ENCODE peak calls at places on chromosomes 6 and 20, in four cellular contexts. B is NCI-H460, T is NCI-H1417, E is tibial nerve. S is an unnamed sample.
A peak's percentile ranks its signal among the peaks of the same experiment; 100 is the strongest.

GRCh38 chr20:1809121-1809520 is 86.1 kb upstream of the SIRPA start:
- DNase-seq in B (no peak), T (no peak), E (no peak), S (peak; percentile 81)

GRCh38 chr6:108497883-108498282 is 62.8 kb upstream of the FOXO3 start:
- DNase-seq in B (peak; percentile 24), E (no peak), T (peak; percentile 5), S (peak; percentile 45)

GRCh38 chr20:56554869-56555268 is 21.8 kb downstream of the FAM209B start:
- DNase-seq in B (peak; percentile 41), E (peak; percentile 23), T (peak; percentile 21), S (peak; percentile 77)

GRCh38 chr6:164144316-164144715 is 729.8 kb downstream of the QKI start:
- DNase-seq in B (no peak), T (no peak), E (no peak), S (no peak)

GRCh38 chr6:25111782-25112181 is 167.4 kb upstream of the CARMIL1 start:
- DNase-seq in B (no peak), E (no peak), T (no peak), S (no peak)

GRCh38 chr20:52420805-52421204 is 229.2 kb upstream of the ZFP64 start:
- DNase-seq in E (no peak), T (no peak), B (no peak), S (no peak)

GRCh38 chr6:57250348-57250747 is 28.2 kb upstream of the RAB23 start:
- DNase-seq in T (no peak), E (no peak), B (no peak), S (no peak)

GRCh38 chr6:156731436-156731835 is 45.7 kb upstream of the ARID1B start:
- DNase-seq in B (no peak), T (peak; percentile 86), E (no peak), S (peak; percentile 12)

GRCh38 chr6:10584607-10585006 is 63.5 kb downstream of the GCNT2 start:
- DNase-seq in B (no peak), T (no peak), E (no peak), S (no peak)

GRCh38 chr6:42390228-42390934 is 61.3 kb downstream of the TRERF1 start:
- DNase-seq in T (no peak), E (no peak), B (no peak), S (no peak)

GRCh38 chr20:45269754-45270270 is 15.4 kb upstream of the SLPI start:
- DNase-seq in T (no peak), B (no peak), E (no peak), S (no peak)

GRCh38 chr6:152091851-152092341 is 284.4 kb downstream of the ESR1 start:
- DNase-seq in E (no peak), T (no peak), B (no peak), S (no peak)

GRCh38 chr6:6915813-6916547 is 191.8 kb upstream of the RREB1 start:
- DNase-seq in T (no peak), B (no peak), E (peak; percentile 86), S (no peak)

GRCh38 chr6:34315256-34315655 is 66.5 kb upstream of the SMIM29 start:
- DNase-seq in B (no peak), T (no peak), E (no peak), S (no peak)

GRCh38 chr6:157314705-157315321 is 8.5 kb downstream of the TMEM242 start:
- DNase-seq in T (no peak), B (peak; percentile 56), E (peak; percentile 40), S (peak; percentile 60)

GRCh38 chr20:2519115-2519815 is 10.6 kb upstream of the ZNF343 start:
- DNase-seq in B (no peak), E (no peak), T (no peak), S (no peak)

GRCh38 chr6:29553268-29554057 is 6.1 kb downstream of the UBD start:
- DNase-seq in T (no peak), E (peak; percentile 17), B (no peak), S (no peak)

GRCh38 chr20:3238616-3239025 is 369 bp downstream of the SLC4A11 start:
- DNase-seq in B (no peak), T (no peak), E (no peak), S (no peak)

GRCh38 chr20:50580016-50580747 is 70.0 kb downstream of the PTPN1 start:
- DNase-seq in B (peak; percentile 66), E (peak; percentile 77), T (peak; percentile 34), S (peak; percentile 91)

GRCh38 chr6:106300944-106301343 is 24.6 kb downstream of the ATG5 start:
- DNase-seq in B (peak; percentile 26), T (no peak), E (peak; percentile 10), S (peak; percentile 50)

S was measured in A549.